ENCODE peak calls at places on chromosomes 11 and 22, in six cellular contexts. I is HCT116, V is K562, B is H1, R is HepG2, Y is GM12878. Q is an unnamed sample.

GRCh38 chr11:20022363-20023081 is 137.8 kb downstream of the DBX1 start:
- DNase-seq in I (no peak), V (no peak), B (peak), R (peak), Y (no peak), Q (peak)

GRCh38 chr22:27159716-27160295 is 502.4 kb downstream of the MIAT start:
- DNase-seq in I (no peak), V (no peak), B (no peak), R (no peak), Y (no peak), Q (no peak)

GRCh38 chr11:24587655-24588054 is 90.8 kb downstream of the LUZP2 start:
- DNase-seq in I (no peak), V (no peak), B (no peak), R (no peak), Y (no peak), Q (no peak)

GRCh38 chr11:80297808-80298460 is 857.1 kb upstream of the TENM4 start:
- DNase-seq in I (no peak), V (no peak), B (no peak), R (no peak), Y (no peak), Q (no peak)

GRCh38 chr11:43833657-43834073 is 47.0 kb upstream of the ALKBH3 start:
- DNase-seq in I (no peak), V (no peak), B (no peak), R (peak), Y (no peak), Q (no peak)

GRCh38 chr11:56885182-56885581 is 103.5 kb upstream of the OR5AK2 start:
- DNase-seq in I (no peak), V (no peak), B (no peak), R (peak), Y (no peak), Q (no peak)

GRCh38 chr22:46598737-46599424 is 21.3 kb upstream of the GRAMD4 start:
- DNase-seq in I (no peak), V (no peak), B (no peak), R (no peak), Y (no peak), Q (no peak)

GRCh38 chr11:65376138-65376713 is 6.2 kb downstream of the SLC25A45 start:
- DNase-seq in I (no peak), V (no peak), B (no peak), R (no peak), Y (no peak), Q (no peak)

GRCh38 chr11:12770966-12771597 is 96.9 kb downstream of the TEAD1 start:
- DNase-seq in I (no peak), V (no peak), B (no peak), R (no peak), Y (no peak), Q (no peak)

GRCh38 chr11:86588566-86589090 is 83.8 kb downstream of the ME3 start:
- DNase-seq in I (no peak), V (no peak), B (no peak), R (no peak), Y (no peak), Q (no peak)

GRCh38 chr11:47992959-47993820 is 12.8 kb downstream of the PTPRJ start:
- DNase-seq in I (peak), V (peak), B (no peak), R (no peak), Y (no peak), Q (peak)

GRCh38 chr11:108432783-108433182 is 34.5 kb downstream of the C11orf65 start:
- DNase-seq in I (no peak), V (no peak), B (no peak), R (no peak), Y (no peak), Q (no peak)

GRCh38 chr22:32996702-32997101 is 61.5 kb downstream of the SYN3 start:
- DNase-seq in I (no peak), V (no peak), B (peak), R (no peak), Y (no peak), Q (no peak)

GRCh38 chr11:95575517-95575916 is 214.1 kb downstream of the FAM76B start:
- DNase-seq in I (no peak), V (no peak), B (no peak), R (no peak), Y (no peak), Q (no peak)

GRCh38 chr11:64536396-64536935 is 54.6 kb upstream of the SLC22A12 start:
- DNase-seq in I (no peak), V (no peak), B (no peak), R (no peak), Y (no peak), Q (no peak)

DNA sequence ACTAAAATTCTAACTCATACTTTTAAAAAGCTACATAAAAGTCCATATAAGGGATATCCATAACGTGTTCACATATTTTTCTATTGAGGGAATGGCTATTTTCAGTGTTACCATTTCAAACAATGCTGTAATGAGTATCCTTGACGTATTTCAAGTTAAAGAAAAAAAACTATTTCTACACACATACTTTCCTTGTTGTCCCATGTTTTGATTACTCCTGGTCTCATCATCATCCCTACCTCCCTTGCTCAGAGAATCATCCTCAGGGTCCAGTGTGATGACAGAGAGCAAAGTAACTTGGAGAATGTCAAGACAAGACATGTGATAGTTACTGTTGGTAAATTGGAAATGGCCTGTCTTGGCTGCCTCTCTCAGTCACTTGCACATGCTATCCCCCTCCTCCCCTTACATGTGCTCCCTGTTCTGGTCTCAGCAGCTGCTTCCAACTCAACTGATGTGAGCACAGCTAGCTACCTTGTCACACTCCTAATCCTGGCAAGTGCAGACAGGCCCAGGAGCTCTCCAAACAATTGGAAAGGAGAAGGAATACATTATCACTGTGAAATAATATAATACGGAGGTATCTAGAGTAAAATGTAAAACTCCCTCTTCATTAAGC is 21.8 kb downstream of the NUMA1 start:
- DNase-seq in I (no peak), V (no peak), B (no peak), R (no peak), Y (no peak), Q (no peak)
- TF ChIP-seq ZNF274 in I (no peak), V (no peak), B (no peak), R (no peak), Y (no peak), Q (no peak)

GRCh38 chr11:76859708-76860233 is 947 bp upstream of the ACER3 start:
- DNase-seq in I (no peak), V (no peak), B (no peak), R (no peak), Y (no peak), Q (no peak)

GRCh38 chr11:76857776-76858461 is 2.8 kb upstream of the ACER3 start:
- DNase-seq in I (no peak), V (no peak), B (no peak), R (no peak), Y (no peak), Q (no peak)

GRCh38 chr11:76860539-76861475 is at the start of gene ACER3:
- DNase-seq in I (peak), V (peak), B (peak), R (peak), Y (peak), Q (peak)

GRCh38 chr11:76863196-76863777 is 2.6 kb downstream of the ACER3 start:
- DNase-seq in I (no peak), V (no peak), B (no peak), R (no peak), Y (no peak), Q (no peak)

GRCh38 chr11:76861490-76861953 is 804 bp downstream of the ACER3 start:
- DNase-seq in I (no peak), V (no peak), B (peak), R (no peak), Y (no peak), Q (no peak)
- TF ChIP-seq YY1 in I (no peak), V (no peak), B (no peak), R (no peak), Y (no peak), Q (no peak)

GRCh38 chr22:28299760-28300159 is 379.9 kb downstream of the TTC28 start:
- DNase-seq in I (no peak), V (no peak), B (no peak), R (no peak), Y (no peak), Q (no peak)
- H3K4me3 ChIP-seq in I (no peak), V (no peak), B (no peak), R (no peak), Y (no peak), Q (no peak)

GRCh38 chr11:35330924-35331323 is 88.4 kb downstream of the SLC1A2 start:
- DNase-seq in I (no peak), V (no peak), B (no peak), R (no peak), Y (no peak), Q (no peak)
- TF ChIP-seq ZNF274 in I (no peak), V (no peak), B (no peak), R (no peak), Y (no peak), Q (no peak)

GRCh38 chr22:19819911-19820879 is 34.5 kb downstream of the GNB1L start:
- DNase-seq in I (no peak), V (no peak), B (peak), R (no peak), Y (no peak), Q (no peak)

GRCh38 chr22:19819209-19819910 is 35.3 kb downstream of the GNB1L start:
- DNase-seq in I (no peak), V (no peak), B (peak), R (no peak), Y (no peak), Q (no peak)

GRCh38 chr22:19816372-19817119 is 38.1 kb downstream of the GNB1L start:
- DNase-seq in I (no peak), V (no peak), B (peak), R (no peak), Y (no peak), Q (no peak)

GRCh38 chr22:19817561-19818263 is 37.0 kb downstream of the GNB1L start:
- DNase-seq in I (no peak), V (no peak), B (peak), R (no peak), Y (no peak), Q (no peak)

DNA sequence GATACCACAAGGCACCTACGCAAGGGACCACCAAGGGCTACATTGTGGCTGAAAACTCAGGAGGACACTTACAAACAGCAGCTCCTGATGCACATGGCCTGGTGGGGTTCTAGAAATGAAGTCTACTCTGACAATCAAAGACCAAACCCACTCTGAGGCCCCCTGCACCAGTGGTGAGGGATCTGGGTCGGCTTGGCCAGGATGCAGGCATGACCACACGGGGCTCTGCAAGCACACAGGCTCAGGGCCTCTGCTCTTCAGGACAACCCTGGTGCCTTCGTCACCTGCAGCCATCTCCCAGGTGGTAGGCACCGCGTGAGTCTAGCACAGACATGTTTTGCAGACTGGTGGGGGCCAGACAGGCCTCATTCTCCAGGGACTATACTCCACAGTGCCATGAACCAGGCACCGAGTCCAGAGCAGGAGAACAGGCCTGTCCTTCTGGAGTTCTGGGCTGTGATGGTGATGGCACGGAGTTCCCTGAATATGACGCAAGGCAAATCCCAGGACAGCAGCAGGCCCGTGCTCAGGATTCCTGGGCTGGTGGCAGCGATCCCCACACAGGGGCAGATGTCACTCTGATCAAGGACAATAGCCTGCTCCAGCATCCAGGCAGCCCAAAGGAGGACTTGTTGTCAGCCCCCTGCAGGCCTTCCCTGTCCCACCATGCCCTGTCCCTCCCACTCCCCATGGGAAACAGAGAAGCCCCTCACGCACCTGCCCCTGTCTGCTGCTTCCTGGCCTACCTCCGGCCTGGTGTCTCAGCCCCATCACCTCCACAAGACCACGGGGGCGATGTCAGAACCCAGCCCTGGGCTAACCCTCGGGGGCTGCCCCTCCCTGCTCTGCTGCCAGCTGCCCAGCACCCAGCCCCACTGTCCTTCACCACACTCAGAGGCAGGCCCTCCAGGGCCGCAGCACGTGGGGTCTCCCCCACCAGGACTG is 36.1 kb downstream of the GNB1L start:
- DNase-seq in I (no peak), V (no peak), B (peak), R (no peak), Y (no peak), Q (no peak)
- TF ChIP-seq YY1 in I (no peak), V (no peak), B (no peak), R (no peak), Y (no peak), Q (no peak)

DNA sequence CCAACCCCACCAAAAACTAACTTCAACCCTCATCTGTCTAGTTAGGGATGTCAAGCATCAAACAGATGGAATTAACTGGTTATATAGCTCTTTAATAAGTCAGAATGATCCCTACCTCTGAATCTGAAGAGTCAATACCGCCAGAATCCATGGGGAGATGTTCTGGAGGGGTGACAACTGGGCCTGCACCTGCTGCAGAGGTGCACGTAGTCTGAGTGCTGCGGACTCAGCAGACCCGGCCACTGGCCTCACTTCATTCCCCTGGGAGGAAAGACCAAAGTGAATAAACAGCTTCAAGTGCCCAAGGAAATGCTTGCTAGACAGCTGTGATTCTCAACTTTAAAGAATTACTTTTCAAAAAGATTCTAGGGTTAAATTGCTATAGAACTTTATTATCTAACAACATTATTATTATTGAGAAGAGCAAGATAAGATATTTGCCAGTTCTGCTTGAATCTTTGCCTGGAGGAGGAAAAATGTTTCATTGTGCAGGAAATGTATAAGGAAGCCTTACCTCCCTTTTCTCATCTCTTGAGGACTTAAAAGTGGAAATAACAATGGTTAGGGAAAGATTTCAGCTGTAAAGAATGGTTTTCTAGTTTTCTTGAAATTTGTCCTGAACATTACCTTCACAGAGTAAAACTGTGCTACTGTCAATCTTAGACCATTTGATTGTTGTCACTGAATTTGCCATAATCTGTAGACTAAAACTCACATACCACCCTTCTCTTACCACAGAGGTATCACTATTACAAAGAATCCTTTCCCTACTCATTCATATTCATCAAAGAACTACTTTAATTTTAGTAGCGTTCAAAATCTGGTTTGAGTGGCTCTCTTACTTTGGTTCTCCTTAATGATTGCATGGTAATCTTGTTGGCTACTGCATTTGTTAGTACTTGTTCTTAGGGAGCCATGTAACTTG is 4.2 kb downstream of the XBP1 start:
- DNase-seq in I (no peak), V (no peak), B (no peak), R (no peak), Y (no peak), Q (no peak)
- H3K4me3 ChIP-seq in I (no peak), V (no peak), B (no peak), R (peak), Y (peak), Q (no peak)

GRCh38 chr11:36162282-36162825 is 126.9 kb downstream of the COMMD9 start:
- DNase-seq in I (no peak), V (no peak), B (no peak), R (no peak), Y (no peak), Q (no peak)

GRCh38 chr11:36167073-36167472 is 122.2 kb downstream of the COMMD9 start:
- DNase-seq in I (no peak), V (no peak), B (no peak), R (no peak), Y (no peak), Q (no peak)

GRCh38 chr11:36165638-36166389 is 123.4 kb downstream of the COMMD9 start:
- DNase-seq in I (no peak), V (no peak), B (no peak), R (no peak), Y (no peak), Q (no peak)

GRCh38 chr11:36162909-36163434 is 126.3 kb downstream of the COMMD9 start:
- DNase-seq in I (no peak), V (no peak), B (no peak), R (no peak), Y (no peak), Q (no peak)

DNA sequence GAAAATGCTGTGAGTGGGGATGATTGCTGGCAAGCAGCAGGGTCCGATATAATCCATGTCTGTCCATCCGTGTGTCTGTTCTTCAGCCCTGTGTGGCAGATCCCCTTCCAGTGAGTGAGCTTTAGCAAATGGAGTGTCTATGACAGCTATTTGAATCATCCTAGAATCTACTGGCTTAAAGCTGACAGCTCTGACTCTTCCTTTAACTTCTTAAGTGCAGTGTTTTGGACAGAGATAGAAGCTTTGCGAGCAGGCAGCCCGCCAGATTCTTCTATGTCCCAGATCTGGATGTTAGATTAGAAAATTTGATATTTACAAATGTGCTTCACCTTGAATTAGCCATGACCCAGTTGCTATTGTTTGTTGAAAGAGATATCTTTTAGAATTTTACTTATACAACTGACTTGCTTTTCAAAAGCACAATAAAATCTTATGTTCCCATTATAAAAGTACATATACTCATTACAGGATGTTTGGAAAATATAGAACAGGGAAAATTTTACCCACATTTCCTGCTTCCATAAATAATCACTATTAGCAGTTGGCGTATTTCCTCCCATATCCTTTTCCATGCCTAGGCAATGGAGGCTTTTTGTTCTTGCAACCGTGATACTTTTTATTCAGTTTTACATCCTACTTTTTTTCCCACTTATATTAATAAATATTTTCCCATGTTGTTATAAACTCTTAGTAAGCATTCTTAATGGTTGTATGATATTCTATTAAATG is 124.5 kb downstream of the COMMD9 start:
- DNase-seq in I (no peak), V (no peak), B (no peak), R (no peak), Y (no peak), Q (no peak)
- TF ChIP-seq ZNF274 in I (no peak), V (no peak), B (no peak), R (no peak), Y (no peak), Q (no peak)

GRCh38 chr11:44934110-44934509 is 16.6 kb downstream of the TP53I11 start:
- DNase-seq in I (no peak), V (no peak), B (no peak), R (no peak), Y (no peak), Q (no peak)

GRCh38 chr11:44934735-44935250 is 15.9 kb downstream of the TP53I11 start:
- DNase-seq in I (no peak), V (no peak), B (no peak), R (no peak), Y (no peak), Q (no peak)

GRCh38 chr11:44936951-44937543 is 13.6 kb downstream of the TP53I11 start:
- DNase-seq in I (no peak), V (no peak), B (no peak), R (no peak), Y (no peak), Q (no peak)

GRCh38 chr11:44938066-44938691 is 12.5 kb downstream of the TP53I11 start:
- DNase-seq in I (no peak), V (no peak), B (no peak), R (no peak), Y (no peak), Q (no peak)

GRCh38 chr11:44936527-44936926 is 14.2 kb downstream of the TP53I11 start:
- DNase-seq in I (peak), V (peak), B (peak), R (peak), Y (no peak), Q (peak)
- TF ChIP-seq YY1 in I (no peak), V (no peak), B (peak), R (no peak), Y (peak), Q (no peak)